ENCODE peak calls at places on chromosomes 16 and 17, in ten cellular contexts. T is globus pallidus; G is MCF 10A; A is BJ; C is GDM1; K is activated CD4-positive, CD25-positive, alpha-beta regulatory T cell; U is cardiac muscle cell; H is body of pancreas; P is T follicular helper cell; V is fibroblast of mammary gland. M is an unnamed sample.

GRCh38 chr17:61250335-61250890 is 149.2 kb upstream of the TBX2 start:
- DNase-seq in V (peak), C (no peak), T (no peak), G (peak), P (no peak), H (no peak), K (no peak), U (no peak), A (no peak), M (no peak)

GRCh38 chr17:2435181-2435741 is 34.4 kb upstream of the MNT start:
- DNase-seq in P (no peak), K (no peak), T (peak), G (no peak), C (no peak), U (peak), V (peak), A (no peak), H (no peak), M (no peak)

GRCh38 chr16:68629315-68629900 is 15.7 kb upstream of the CDH3 start:
- DNase-seq in H (no peak), K (no peak), C (no peak), G (no peak), V (no peak), A (no peak), P (no peak), T (no peak), U (no peak), M (no peak)

GRCh38 chr16:73143681-73144370 is 95.9 kb upstream of the ZFHX3 start:
- DNase-seq in A (no peak), U (no peak), C (no peak), T (no peak), P (no peak), H (no peak), K (no peak), V (peak), G (no peak), M (no peak)

GRCh38 chr17:45316271-45317112 is at the start of gene MAP3K14:
- DNase-seq in T (no peak), A (no peak), C (peak), G (peak), V (peak), H (peak), P (peak), K (peak), U (peak), M (peak)

GRCh38 chr17:80586464-80587228 is 42.0 kb downstream of the RPTOR start:
- DNase-seq in T (no peak), C (no peak), P (no peak), H (peak), V (no peak), U (no peak), G (no peak), K (no peak), A (no peak), M (no peak)

GRCh38 chr17:76578376-76578775 is 7.3 kb downstream of the ST6GALNAC2 start:
- DNase-seq in K (no peak), C (no peak), U (no peak), H (no peak), G (no peak), T (no peak), V (no peak), P (no peak), A (no peak), M (peak)

GRCh38 chr16:31265329-31266245 is 5.8 kb downstream of the ITGAM start:
- DNase-seq in G (peak), H (peak), C (no peak), V (peak), A (no peak), K (peak), T (no peak), U (no peak), P (no peak), M (peak)

GRCh38 chr16:24499193-24499814 is 40.1 kb upstream of the RBBP6 start:
- DNase-seq in C (peak), K (no peak), U (peak), T (peak), V (peak), A (no peak), P (no peak), G (peak), H (no peak), M (peak)

GRCh38 chr17:49434821-49435581 is 20.3 kb upstream of the PHB1 start:
- DNase-seq in T (peak), A (no peak), P (peak), U (peak), K (no peak), C (no peak), G (peak), V (peak), H (peak), M (peak)

GRCh38 chr17:28682655-28683054 is 20.6 kb downstream of the SUPT6H start:
- DNase-seq in A (no peak), G (no peak), U (no peak), K (no peak), H (no peak), V (no peak), T (no peak), P (no peak), C (no peak), M (no peak)

GRCh38 chr16:80804451-80805383 is at the start of gene CDYL2:
- DNase-seq in C (no peak), P (peak), T (no peak), H (peak), V (no peak), G (peak), A (no peak), K (no peak), U (no peak), M (no peak)

GRCh38 chr16:22091721-22092120 is 620 bp upstream of the VWA3A start:
- DNase-seq in C (no peak), U (no peak), T (no peak), A (no peak), H (no peak), G (peak), P (no peak), K (no peak), V (no peak), M (no peak)

GRCh38 chr17:60160829-60161501 is 11.2 kb downstream of the CA4 start:
- DNase-seq in U (no peak), H (no peak), V (no peak), G (no peak), P (no peak), K (no peak), C (no peak), T (no peak), A (no peak), M (no peak)

GRCh38 chr16:49912688-49913087 is 56.8 kb upstream of the ZNF423 start:
- DNase-seq in C (no peak), A (no peak), V (no peak), K (no peak), H (no peak), G (no peak), P (no peak), T (no peak), U (no peak), M (no peak)

GRCh38 chr17:77096570-77097214 is 44.1 kb upstream of the SEC14L1 start:
- DNase-seq in C (no peak), H (peak), A (peak), P (no peak), G (peak), T (peak), V (peak), K (no peak), U (peak), M (peak)

GRCh38 chr17:41377546-41377945 is 4.6 kb downstream of the KRT34 start:
- DNase-seq in P (no peak), V (peak), T (no peak), A (peak), H (no peak), G (no peak), K (no peak), U (no peak), C (no peak), M (no peak)

M was measured in mammary epithelial cell.